ENCODE peak calls at places on chromosomes 13 and 19, in ten cellular contexts. One of them, this sample, is unnamed.

GRCh38 chr19:1914826-1915341 is 9.7 kb downstream of the ADAT3 start:
- DNase-seq in RWPE2: no peak
- DNase-seq in A549: no peak
- DNase-seq in transverse colon: no peak
- DNase-seq in fibroblast of lung: no peak
- DNase-seq in heart left ventricle: no peak
- DNase-seq in H1: no peak
- DNase-seq in HCT116: no peak
- DNase-seq in H9: no peak
- DNase-seq in OCI-LY7: no peak
- DNase-seq in this sample: no peak

GRCh38 chr13:99389520-99390304 is 82.5 kb upstream of the GPR183 start:
- DNase-seq in RWPE2: no peak
- DNase-seq in A549: no peak
- DNase-seq in transverse colon: no peak
- DNase-seq in fibroblast of lung: no peak
- DNase-seq in heart left ventricle: no peak
- DNase-seq in H1: no peak
- DNase-seq in HCT116: no peak
- DNase-seq in H9: no peak
- DNase-seq in OCI-LY7: no peak
- DNase-seq in this sample: no peak

GRCh38 chr13:113609616-113610015 is 25.1 kb downstream of the TFDP1 start:
- DNase-seq in RWPE2: no peak
- DNase-seq in A549: no peak
- DNase-seq in transverse colon: no peak
- DNase-seq in fibroblast of lung: no peak
- DNase-seq in heart left ventricle: no peak
- DNase-seq in H1: no peak
- DNase-seq in HCT116: no peak
- DNase-seq in H9: no peak
- DNase-seq in OCI-LY7: no peak
- DNase-seq in this sample: no peak

GRCh38 chr13:60583911-60584753 is 187.1 kb downstream of the TDRD3 start:
- DNase-seq in RWPE2: no peak
- DNase-seq in A549: no peak
- DNase-seq in transverse colon: peak; percentile 25
- DNase-seq in fibroblast of lung: peak; percentile 58
- DNase-seq in heart left ventricle: no peak
- DNase-seq in H1: peak; percentile 64
- DNase-seq in HCT116: no peak
- DNase-seq in H9: peak; percentile 93
- DNase-seq in OCI-LY7: no peak
- DNase-seq in this sample: no peak

GRCh38 chr19:55672418-55672817 is 2.6 kb upstream of the EPN1 start:
- DNase-seq in RWPE2: no peak
- DNase-seq in A549: no peak
- DNase-seq in transverse colon: no peak
- DNase-seq in fibroblast of lung: no peak
- DNase-seq in heart left ventricle: no peak
- DNase-seq in H1: no peak
- DNase-seq in HCT116: no peak
- DNase-seq in H9: no peak
- DNase-seq in OCI-LY7: no peak
- DNase-seq in this sample: no peak

GRCh38 chr13:98581377-98581776 is 4.5 kb upstream of the STK24 start:
- DNase-seq in RWPE2: no peak
- DNase-seq in A549: no peak
- DNase-seq in transverse colon: no peak
- DNase-seq in fibroblast of lung: no peak
- DNase-seq in heart left ventricle: no peak
- DNase-seq in H1: no peak
- DNase-seq in HCT116: no peak
- DNase-seq in H9: no peak
- DNase-seq in OCI-LY7: no peak
- DNase-seq in this sample: no peak

GRCh38 chr19:31670931-31671330 is 321.7 kb upstream of the TSHZ3 start:
- DNase-seq in RWPE2: no peak
- DNase-seq in A549: no peak
- DNase-seq in transverse colon: no peak
- DNase-seq in fibroblast of lung: no peak
- DNase-seq in heart left ventricle: no peak
- DNase-seq in H1: no peak
- DNase-seq in HCT116: no peak
- DNase-seq in H9: no peak
- DNase-seq in OCI-LY7: no peak
- DNase-seq in this sample: no peak

GRCh38 chr19:1657632-1658445 is 5.4 kb upstream of the TCF3 start:
- DNase-seq in RWPE2: peak; percentile 54
- DNase-seq in A549: no peak
- DNase-seq in transverse colon: no peak
- DNase-seq in fibroblast of lung: no peak
- DNase-seq in heart left ventricle: no peak
- DNase-seq in H1: no peak
- DNase-seq in HCT116: no peak
- DNase-seq in H9: peak; percentile 24
- DNase-seq in OCI-LY7: no peak
- DNase-seq in this sample: no peak

DNA sequence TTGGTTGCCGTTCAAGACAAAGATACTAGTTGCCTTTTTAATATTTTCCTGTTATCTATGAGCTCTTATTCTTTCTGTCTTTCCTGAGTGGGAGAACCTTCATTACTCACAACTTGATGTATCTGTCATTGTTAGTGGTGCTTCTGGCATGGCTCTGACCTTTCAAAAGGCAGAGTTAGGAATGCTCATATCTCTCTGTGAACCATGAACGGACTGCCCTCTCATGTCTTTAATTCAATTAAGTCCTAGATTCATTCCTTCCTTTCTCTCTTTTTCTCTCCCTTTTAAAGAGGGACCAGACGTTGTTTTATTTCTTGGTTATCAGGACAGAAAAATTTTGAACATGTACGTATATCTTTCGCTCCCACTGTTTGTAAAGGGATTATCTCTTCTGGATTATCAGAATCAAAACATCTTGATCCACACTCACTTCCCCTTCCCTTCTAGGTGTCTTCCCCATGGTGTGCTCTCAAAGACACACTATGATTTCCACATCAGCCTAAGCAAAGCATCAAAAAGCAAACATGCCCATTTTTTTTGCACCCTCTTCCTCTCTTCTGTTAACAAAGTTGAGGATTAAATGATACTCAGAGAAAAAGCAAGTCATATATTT is 90.3 kb downstream of the LRCH1 start:
- DNase-seq in RWPE2: no peak
- DNase-seq in A549: no peak
- DNase-seq in transverse colon: no peak
- DNase-seq in fibroblast of lung: no peak
- DNase-seq in heart left ventricle: no peak
- DNase-seq in H1: no peak
- DNase-seq in HCT116: no peak
- DNase-seq in H9: no peak
- DNase-seq in OCI-LY7: no peak
- DNase-seq in this sample: no peak
- H3K4me1 ChIP-seq in RWPE2: peaks cover 7% of the 10 kb centered on the region
- H3K4me1 ChIP-seq in A549: peaks cover 59% of the 10 kb centered on the region
- H3K4me1 ChIP-seq in transverse colon: peaks cover 12% of the 10 kb centered on the region
- H3K4me1 ChIP-seq in fibroblast of lung: peaks cover 19% of the 10 kb centered on the region
- H3K4me1 ChIP-seq in heart left ventricle: peaks cover 65% of the 10 kb centered on the region
- H3K4me1 ChIP-seq in H1: peaks cover 4% of the 10 kb centered on the region
- H3K4me1 ChIP-seq in HCT116: peaks cover 7% of the 10 kb centered on the region
- H3K4me1 ChIP-seq in H9: peaks cover 3% of the 10 kb centered on the region
- H3K4me1 ChIP-seq in OCI-LY7: peaks cover 40% of the 10 kb centered on the region
- H3K4me1 ChIP-seq in this sample: peaks cover 98% of the 10 kb centered on the region

GRCh38 chr19:18672606-18673337 is 10.7 kb upstream of the CRTC1 start:
- DNase-seq in RWPE2: no peak
- DNase-seq in A549: no peak
- DNase-seq in transverse colon: no peak
- DNase-seq in fibroblast of lung: peak; percentile 86
- DNase-seq in heart left ventricle: no peak
- DNase-seq in H1: no peak
- DNase-seq in HCT116: no peak
- DNase-seq in H9: peak; percentile 63
- DNase-seq in OCI-LY7: peak; percentile 39
- DNase-seq in this sample: no peak
- TF ChIP-seq CTCF in RWPE2: peak; percentile 26
- TF ChIP-seq CTCF in A549: peak; percentile 22
- TF ChIP-seq CTCF in transverse colon: no peak
- TF ChIP-seq CTCF in fibroblast of lung: peak; percentile 44
- TF ChIP-seq CTCF in heart left ventricle: no peak
- TF ChIP-seq CTCF in H1: peak; percentile 58
- TF ChIP-seq CTCF in HCT116: peak; percentile 32
- TF ChIP-seq CTCF in H9: peak; percentile 55
- TF ChIP-seq CTCF in OCI-LY7: peak; percentile 67
- TF ChIP-seq CTCF in this sample: no peak

DNA sequence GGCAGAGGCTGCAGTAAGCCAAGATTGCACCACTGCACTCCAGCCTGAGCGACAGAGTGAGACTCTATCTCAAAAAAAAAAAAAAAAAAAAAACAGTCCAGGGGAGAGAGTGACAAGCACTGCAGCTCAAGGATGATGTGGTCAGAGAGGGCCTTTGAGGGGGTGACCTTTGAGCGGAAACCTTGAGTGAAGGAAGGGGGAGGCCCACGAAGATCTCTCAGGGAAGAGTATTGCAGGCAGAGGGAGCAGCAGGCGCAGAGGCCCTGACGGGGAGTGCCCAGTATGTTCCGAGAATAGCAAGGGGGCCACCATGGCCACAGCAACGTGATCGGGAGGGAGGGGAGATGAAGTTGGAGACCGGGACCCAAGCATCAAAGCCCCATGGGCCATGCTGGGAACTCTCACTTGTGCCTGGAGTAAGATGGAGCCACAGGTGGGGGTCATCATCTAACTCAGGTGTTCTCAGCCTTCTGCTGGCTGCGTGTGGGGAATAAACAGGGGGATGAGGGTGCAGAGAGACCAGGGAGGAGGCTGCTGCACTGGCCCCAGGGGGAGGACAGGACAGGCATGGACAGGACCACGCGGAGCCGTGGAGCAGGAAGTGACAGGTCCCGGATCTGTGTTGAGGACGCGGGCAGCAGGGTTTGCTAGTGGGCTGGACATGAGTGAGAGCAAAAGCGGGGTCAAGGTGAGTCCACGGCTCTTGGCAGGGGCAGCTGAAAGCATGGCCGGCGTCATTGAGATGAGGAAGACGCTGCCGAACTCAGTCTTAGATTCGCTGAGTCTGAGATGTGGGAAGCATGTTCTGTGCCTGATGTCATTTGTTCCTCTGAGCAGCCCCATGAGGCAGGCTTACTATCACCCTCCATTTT is 60.4 kb downstream of the DPF1 start:
- DNase-seq in RWPE2: no peak
- DNase-seq in A549: no peak
- DNase-seq in transverse colon: no peak
- DNase-seq in fibroblast of lung: no peak
- DNase-seq in heart left ventricle: no peak
- DNase-seq in H1: no peak
- DNase-seq in HCT116: no peak
- DNase-seq in H9: no peak
- DNase-seq in OCI-LY7: no peak
- DNase-seq in this sample: no peak
- H3K4me1 ChIP-seq in RWPE2: no peaks in the 10 kb centered on the region
- H3K4me1 ChIP-seq in A549: no peaks in the 10 kb centered on the region
- H3K4me1 ChIP-seq in transverse colon: no peaks in the 10 kb centered on the region
- H3K4me1 ChIP-seq in fibroblast of lung: no peaks in the 10 kb centered on the region
- H3K4me1 ChIP-seq in heart left ventricle: no peaks in the 10 kb centered on the region
- H3K4me1 ChIP-seq in H1: no peaks in the 10 kb centered on the region
- H3K4me1 ChIP-seq in HCT116: no peaks in the 10 kb centered on the region
- H3K4me1 ChIP-seq in H9: peaks cover under 1% of the 10 kb centered on the region
- H3K4me1 ChIP-seq in OCI-LY7: no peaks in the 10 kb centered on the region
- H3K4me1 ChIP-seq in this sample: no peaks in the 10 kb centered on the region

GRCh38 chr19:17826508-17827056 is 5.3 kb upstream of the INSL3 start:
- DNase-seq in RWPE2: no peak
- DNase-seq in A549: no peak
- DNase-seq in transverse colon: no peak
- DNase-seq in fibroblast of lung: no peak
- DNase-seq in heart left ventricle: no peak
- DNase-seq in H1: no peak
- DNase-seq in HCT116: no peak
- DNase-seq in H9: no peak
- DNase-seq in OCI-LY7: no peak
- DNase-seq in this sample: no peak

GRCh38 chr19:17832443-17833208 is 11.3 kb upstream of the INSL3 start:
- DNase-seq in RWPE2: no peak
- DNase-seq in A549: no peak
- DNase-seq in transverse colon: no peak
- DNase-seq in fibroblast of lung: no peak
- DNase-seq in heart left ventricle: no peak
- DNase-seq in H1: no peak
- DNase-seq in HCT116: no peak
- DNase-seq in H9: no peak
- DNase-seq in OCI-LY7: no peak
- DNase-seq in this sample: no peak

GRCh38 chr19:17830567-17831418 is 9.5 kb upstream of the INSL3 start:
- DNase-seq in RWPE2: peak; percentile 95
- DNase-seq in A549: peak; percentile 89
- DNase-seq in transverse colon: peak; percentile 82
- DNase-seq in fibroblast of lung: peak; percentile 75
- DNase-seq in heart left ventricle: peak; percentile 33
- DNase-seq in H1: peak; percentile 95
- DNase-seq in HCT116: peak; percentile 91
- DNase-seq in H9: peak; percentile 97
- DNase-seq in OCI-LY7: peak; percentile 63
- DNase-seq in this sample: no peak

GRCh38 chr19:17831419-17831888 is 10.1 kb upstream of the INSL3 start:
- DNase-seq in RWPE2: no peak
- DNase-seq in A549: no peak
- DNase-seq in transverse colon: no peak
- DNase-seq in fibroblast of lung: no peak
- DNase-seq in heart left ventricle: no peak
- DNase-seq in H1: no peak
- DNase-seq in HCT116: no peak
- DNase-seq in H9: peak; percentile 52
- DNase-seq in OCI-LY7: no peak
- DNase-seq in this sample: no peak

DNA sequence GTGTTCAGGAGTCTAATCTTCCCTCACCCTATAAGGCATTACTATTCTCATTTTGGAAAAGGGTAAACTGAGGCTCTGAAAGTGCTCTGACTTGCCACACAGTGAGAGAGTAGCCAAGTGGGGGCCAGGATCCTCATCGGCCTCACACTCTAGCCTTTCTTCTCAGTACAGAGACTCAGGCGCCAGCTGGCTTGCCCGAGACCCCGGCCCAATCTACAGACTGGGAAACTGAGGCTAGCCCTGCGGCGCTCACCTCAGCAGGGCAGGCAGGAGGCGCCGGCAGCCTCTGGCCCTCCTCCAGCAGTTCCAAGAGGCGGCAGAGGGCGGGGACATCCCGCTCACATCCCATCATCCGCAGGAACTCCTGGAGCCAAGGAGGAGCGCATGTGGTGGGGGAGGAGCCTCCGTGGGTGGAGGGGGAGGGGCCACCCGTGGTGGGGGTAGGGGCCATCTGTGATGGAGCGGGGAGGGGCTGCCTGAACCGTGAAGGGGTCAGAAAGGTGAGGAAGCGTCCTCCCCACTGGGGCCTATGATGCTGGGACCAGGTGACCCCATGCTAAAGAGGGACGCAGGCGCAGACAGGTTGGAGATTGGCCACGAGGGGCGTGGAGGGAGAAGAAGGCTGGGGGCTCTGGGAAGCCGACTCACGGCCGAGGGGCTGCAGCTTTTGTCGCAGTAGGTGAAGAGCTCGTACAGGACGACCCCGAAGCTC is 8.7 kb upstream of the INSL3 start:
- DNase-seq in RWPE2: peak; percentile 88
- DNase-seq in A549: peak; percentile 87
- DNase-seq in transverse colon: peak; percentile 33
- DNase-seq in fibroblast of lung: peak; percentile 21
- DNase-seq in heart left ventricle: no peak
- DNase-seq in H1: peak; percentile 88
- DNase-seq in HCT116: peak; percentile 72
- DNase-seq in H9: peak; percentile 97
- DNase-seq in OCI-LY7: no peak
- DNase-seq in this sample: no peak
- TF ChIP-seq CTCF in RWPE2: peak; percentile 27
- TF ChIP-seq CTCF in A549: no peak
- TF ChIP-seq CTCF in transverse colon: no peak
- TF ChIP-seq CTCF in fibroblast of lung: no peak
- TF ChIP-seq CTCF in heart left ventricle: no peak
- TF ChIP-seq CTCF in H1: peak; percentile 9
- TF ChIP-seq CTCF in HCT116: no peak
- TF ChIP-seq CTCF in H9: peak; percentile 13
- TF ChIP-seq CTCF in OCI-LY7: no peak
- TF ChIP-seq CTCF in this sample: no peak

This sample was measured in left ventricle myocardium inferior.